ENCODE peak calls at places on chromosomes 13 and 19, in five cellular contexts. One of them, this sample, is unnamed.

GRCh38 chr13:111561091-111561778 is 240.8 kb downstream of the TEX29 start:
- DNase-seq in LNCaP clone FGC: no peak
- DNase-seq in transverse colon: no peak
- DNase-seq in left ventricle myocardium inferior: no peak
- DNase-seq in heart right ventricle: no peak
- DNase-seq in this sample: no peak

GRCh38 chr13:95296326-95296939 is 4.8 kb downstream of the ABCC4 start:
- DNase-seq in left ventricle myocardium inferior: peak
- DNase-seq in LNCaP clone FGC: no peak
- DNase-seq in transverse colon: peak
- DNase-seq in heart right ventricle: peak
- DNase-seq in this sample: peak

GRCh38 chr13:49781791-49782190 is 10.7 kb downstream of the KPNA3 start:
- DNase-seq in heart right ventricle: no peak
- DNase-seq in transverse colon: no peak
- DNase-seq in left ventricle myocardium inferior: no peak
- DNase-seq in LNCaP clone FGC: no peak
- DNase-seq in this sample: no peak

GRCh38 chr19:35721374-35721773 is 3.6 kb downstream of the KMT2B start:
- DNase-seq in transverse colon: no peak
- DNase-seq in heart right ventricle: no peak
- DNase-seq in left ventricle myocardium inferior: no peak
- DNase-seq in LNCaP clone FGC: no peak
- DNase-seq in this sample: no peak

GRCh38 chr13:100483836-100484381 is 104.7 kb downstream of the GGACT start:
- DNase-seq in transverse colon: no peak
- DNase-seq in left ventricle myocardium inferior: no peak
- DNase-seq in LNCaP clone FGC: no peak
- DNase-seq in heart right ventricle: no peak
- DNase-seq in this sample: no peak

GRCh38 chr13:39760521-39760920 is 105.1 kb downstream of the COG6 start:
- DNase-seq in left ventricle myocardium inferior: no peak
- DNase-seq in LNCaP clone FGC: no peak
- DNase-seq in heart right ventricle: no peak
- DNase-seq in transverse colon: no peak
- DNase-seq in this sample: no peak

GRCh38 chr19:49555600-49556411 is 24.6 kb downstream of the NOSIP start:
- DNase-seq in LNCaP clone FGC: no peak
- DNase-seq in transverse colon: peak
- DNase-seq in left ventricle myocardium inferior: peak
- DNase-seq in heart right ventricle: peak
- DNase-seq in this sample: peak

GRCh38 chr13:45674908-45675307 is 27.2 kb upstream of the CBY2 start:
- DNase-seq in LNCaP clone FGC: no peak
- DNase-seq in left ventricle myocardium inferior: no peak
- DNase-seq in heart right ventricle: no peak
- DNase-seq in transverse colon: no peak
- DNase-seq in this sample: no peak

GRCh38 chr19:7904074-7905020 is 670 bp downstream of the MAP2K7 start:
- DNase-seq in transverse colon: peak
- DNase-seq in heart right ventricle: no peak
- DNase-seq in left ventricle myocardium inferior: no peak
- DNase-seq in LNCaP clone FGC: no peak
- DNase-seq in this sample: no peak

GRCh38 chr19:21440321-21440720 is 43.4 kb downstream of the ZNF493 start:
- DNase-seq in LNCaP clone FGC: no peak
- DNase-seq in left ventricle myocardium inferior: no peak
- DNase-seq in transverse colon: no peak
- DNase-seq in heart right ventricle: no peak
- DNase-seq in this sample: no peak

GRCh38 chr13:48126944-48127814 is 32.3 kb upstream of the MED4 start:
- DNase-seq in transverse colon: peak
- DNase-seq in heart right ventricle: peak
- DNase-seq in LNCaP clone FGC: peak
- DNase-seq in left ventricle myocardium inferior: peak
- DNase-seq in this sample: no peak

GRCh38 chr13:50101590-50101989 is 86.3 kb downstream of the KCNRG start:
- DNase-seq in LNCaP clone FGC: no peak
- DNase-seq in transverse colon: no peak
- DNase-seq in left ventricle myocardium inferior: no peak
- DNase-seq in heart right ventricle: no peak
- DNase-seq in this sample: no peak

GRCh38 chr19:5826531-5827341 is 12.8 kb downstream of the FUT6 start:
- DNase-seq in left ventricle myocardium inferior: peak
- DNase-seq in heart right ventricle: peak
- DNase-seq in LNCaP clone FGC: no peak
- DNase-seq in transverse colon: peak
- DNase-seq in this sample: peak

GRCh38 chr19:34578751-34579150 is 97.2 kb downstream of the WTIP start:
- DNase-seq in left ventricle myocardium inferior: no peak
- DNase-seq in transverse colon: no peak
- DNase-seq in LNCaP clone FGC: no peak
- DNase-seq in heart right ventricle: no peak
- DNase-seq in this sample: no peak

GRCh38 chr19:56110515-56111448 is 10.3 kb downstream of the ZNF787 start:
- DNase-seq in heart right ventricle: peak
- DNase-seq in LNCaP clone FGC: peak
- DNase-seq in left ventricle myocardium inferior: peak
- DNase-seq in transverse colon: peak
- DNase-seq in this sample: no peak

GRCh38 chr13:20566424-20566916 is 487 bp upstream of the IFT88 start:
- DNase-seq in heart right ventricle: no peak
- DNase-seq in left ventricle myocardium inferior: no peak
- DNase-seq in transverse colon: peak
- DNase-seq in LNCaP clone FGC: peak
- DNase-seq in this sample: no peak

GRCh38 chr13:35485451-35485850 is 9.0 kb upstream of the MAB21L1 start:
- DNase-seq in left ventricle myocardium inferior: no peak
- DNase-seq in LNCaP clone FGC: no peak
- DNase-seq in transverse colon: no peak
- DNase-seq in heart right ventricle: no peak
- DNase-seq in this sample: no peak

GRCh38 chr19:48353682-48354081 is 10.1 kb downstream of the TMEM143 start:
- DNase-seq in heart right ventricle: no peak
- DNase-seq in transverse colon: no peak
- DNase-seq in left ventricle myocardium inferior: no peak
- DNase-seq in LNCaP clone FGC: no peak
- DNase-seq in this sample: no peak

GRCh38 chr13:74573654-74574053 is 439.4 kb upstream of the KLF12 start:
- DNase-seq in transverse colon: no peak
- DNase-seq in heart right ventricle: peak
- DNase-seq in left ventricle myocardium inferior: peak
- DNase-seq in LNCaP clone FGC: no peak
- DNase-seq in this sample: no peak

GRCh38 chr13:93635687-93636086 is 409.1 kb downstream of the GPC6 start:
- DNase-seq in transverse colon: no peak
- DNase-seq in LNCaP clone FGC: no peak
- DNase-seq in heart right ventricle: no peak
- DNase-seq in left ventricle myocardium inferior: no peak
- DNase-seq in this sample: no peak

GRCh38 chr13:51258612-51259358 is 36.6 kb downstream of the FAM124A start:
- DNase-seq in transverse colon: no peak
- DNase-seq in LNCaP clone FGC: no peak
- DNase-seq in left ventricle myocardium inferior: no peak
- DNase-seq in heart right ventricle: no peak
- DNase-seq in this sample: peak

GRCh38 chr13:87093399-87093798 is 577.8 kb upstream of the SLITRK5 start:
- DNase-seq in left ventricle myocardium inferior: no peak
- DNase-seq in heart right ventricle: no peak
- DNase-seq in transverse colon: no peak
- DNase-seq in LNCaP clone FGC: no peak
- DNase-seq in this sample: no peak

GRCh38 chr13:50650936-50651638 is 192.4 kb downstream of the DLEU7 start:
- DNase-seq in heart right ventricle: no peak
- DNase-seq in left ventricle myocardium inferior: no peak
- DNase-seq in transverse colon: no peak
- DNase-seq in LNCaP clone FGC: no peak
- DNase-seq in this sample: no peak

GRCh38 chr13:107743983-107744382 is 471.4 kb downstream of the LIG4 start:
- DNase-seq in heart right ventricle: no peak
- DNase-seq in transverse colon: no peak
- DNase-seq in left ventricle myocardium inferior: no peak
- DNase-seq in LNCaP clone FGC: no peak
- DNase-seq in this sample: no peak

GRCh38 chr13:110505594-110505993 is 55.9 kb downstream of the RAB20 start:
- DNase-seq in LNCaP clone FGC: no peak
- DNase-seq in heart right ventricle: no peak
- DNase-seq in left ventricle myocardium inferior: no peak
- DNase-seq in transverse colon: no peak
- DNase-seq in this sample: no peak

GRCh38 chr13:25112856-25113255 is 16.9 kb downstream of the PABPC3 start:
- DNase-seq in transverse colon: no peak
- DNase-seq in left ventricle myocardium inferior: no peak
- DNase-seq in heart right ventricle: no peak
- DNase-seq in LNCaP clone FGC: no peak
- DNase-seq in this sample: no peak

GRCh38 chr13:33918199-33918932 is 100.4 kb downstream of the RFC3 start:
- DNase-seq in LNCaP clone FGC: no peak
- DNase-seq in heart right ventricle: no peak
- DNase-seq in left ventricle myocardium inferior: no peak
- DNase-seq in transverse colon: no peak
- DNase-seq in this sample: no peak

GRCh38 chr13:72255908-72256307 is 388.9 kb upstream of the DACH1 start:
- DNase-seq in heart right ventricle: no peak
- DNase-seq in transverse colon: peak
- DNase-seq in left ventricle myocardium inferior: no peak
- DNase-seq in LNCaP clone FGC: peak
- DNase-seq in this sample: peak
- TF ChIP-seq CTCF in heart right ventricle: peak
- TF ChIP-seq CTCF in transverse colon: peak
- TF ChIP-seq CTCF in left ventricle myocardium inferior: peak
- TF ChIP-seq CTCF in LNCaP clone FGC: peak
- TF ChIP-seq CTCF in this sample: peak

DNA sequence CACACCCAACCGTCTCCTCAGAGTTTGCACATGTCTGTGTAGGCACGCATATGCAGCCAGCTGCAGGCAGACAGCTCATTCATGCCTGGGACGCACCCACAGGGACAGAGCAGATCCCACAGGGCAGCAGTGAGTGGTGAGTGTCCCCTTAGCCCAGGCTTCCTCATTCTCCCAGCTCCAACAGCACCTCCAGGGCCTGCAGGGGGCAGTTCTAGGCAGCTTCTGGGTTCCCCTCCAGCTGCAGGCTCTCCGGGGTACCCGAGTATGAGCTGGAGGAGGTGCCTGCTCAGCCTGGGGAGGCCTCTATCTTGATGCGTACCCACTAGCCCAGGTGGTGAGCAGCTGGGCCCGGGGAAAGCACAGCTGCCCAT is 1.3 kb upstream of the SHANK1 start:
- DNase-seq in left ventricle myocardium inferior: no peak
- DNase-seq in heart right ventricle: no peak
- DNase-seq in transverse colon: no peak
- DNase-seq in LNCaP clone FGC: no peak
- DNase-seq in this sample: no peak
- TF ChIP-seq CTCF in left ventricle myocardium inferior: no peak
- TF ChIP-seq CTCF in heart right ventricle: no peak
- TF ChIP-seq CTCF in transverse colon: no peak
- TF ChIP-seq CTCF in LNCaP clone FGC: no peak
- TF ChIP-seq CTCF in this sample: no peak

DNA sequence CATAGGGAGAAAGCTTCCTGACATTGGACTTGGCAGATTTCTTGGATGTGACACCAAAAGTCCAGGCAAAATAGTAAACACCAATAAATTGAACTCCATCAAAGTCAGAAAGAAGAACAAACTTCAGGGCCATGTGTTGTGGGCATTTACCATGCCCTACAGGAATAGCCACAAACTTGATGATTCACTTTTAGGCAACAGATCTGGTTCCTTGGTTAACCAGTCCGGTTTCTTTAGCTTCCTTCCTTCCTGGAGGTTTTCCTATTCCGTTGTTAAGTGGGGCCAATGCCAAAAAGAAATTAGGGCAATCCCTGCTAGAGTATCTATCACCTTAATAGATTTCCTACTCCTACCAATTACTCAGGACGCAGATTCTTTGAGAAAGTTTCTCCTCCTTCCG is 25.2 kb downstream of the IGFL1 start:
- DNase-seq in left ventricle myocardium inferior: no peak
- DNase-seq in LNCaP clone FGC: no peak
- DNase-seq in transverse colon: no peak
- DNase-seq in heart right ventricle: no peak
- DNase-seq in this sample: no peak
- TF ChIP-seq CTCF in left ventricle myocardium inferior: no peak
- TF ChIP-seq CTCF in LNCaP clone FGC: no peak
- TF ChIP-seq CTCF in transverse colon: no peak
- TF ChIP-seq CTCF in heart right ventricle: no peak
- TF ChIP-seq CTCF in this sample: no peak

DNA sequence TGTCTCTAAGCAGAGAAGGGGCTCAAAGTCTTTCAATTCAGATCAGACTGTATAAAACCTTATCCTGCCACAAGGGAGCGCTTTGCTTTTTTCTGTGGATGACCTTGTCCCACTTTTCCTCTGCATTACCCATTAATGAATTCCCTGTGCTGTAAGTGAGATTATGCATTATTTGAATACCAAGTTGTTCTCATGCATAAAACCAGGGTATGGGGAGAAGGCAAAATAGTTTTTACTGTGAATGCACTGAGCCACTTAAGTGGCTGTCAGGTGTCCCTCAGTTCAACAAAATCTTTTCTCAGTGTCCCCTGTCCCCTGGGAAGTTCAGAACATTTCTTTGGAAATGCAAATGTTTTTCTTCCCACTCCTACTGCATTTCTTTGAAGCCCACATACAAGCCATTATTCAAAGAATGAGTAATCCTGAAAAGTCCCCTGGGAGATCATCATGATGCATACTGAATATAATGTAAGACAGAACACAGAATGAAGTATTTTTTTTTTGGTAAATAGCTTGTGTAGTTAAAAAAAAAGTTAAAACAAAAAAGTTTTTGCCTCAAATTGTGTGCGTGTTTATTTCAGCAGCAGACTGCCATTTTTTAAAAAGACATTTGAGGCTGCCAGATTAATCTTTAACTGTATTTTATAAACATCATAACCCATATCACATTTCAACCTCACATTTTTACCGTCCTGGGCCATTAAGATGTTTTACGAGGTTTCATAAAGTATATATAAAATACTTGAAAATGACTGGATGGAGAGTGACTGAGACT is 506.7 kb upstream of the PCDH9 start:
- DNase-seq in LNCaP clone FGC: no peak
- DNase-seq in transverse colon: no peak
- DNase-seq in heart right ventricle: no peak
- DNase-seq in left ventricle myocardium inferior: no peak
- DNase-seq in this sample: peak
- TF ChIP-seq CTCF in LNCaP clone FGC: peak
- TF ChIP-seq CTCF in transverse colon: peak
- TF ChIP-seq CTCF in heart right ventricle: no peak
- TF ChIP-seq CTCF in left ventricle myocardium inferior: no peak
- TF ChIP-seq CTCF in this sample: peak

DNA sequence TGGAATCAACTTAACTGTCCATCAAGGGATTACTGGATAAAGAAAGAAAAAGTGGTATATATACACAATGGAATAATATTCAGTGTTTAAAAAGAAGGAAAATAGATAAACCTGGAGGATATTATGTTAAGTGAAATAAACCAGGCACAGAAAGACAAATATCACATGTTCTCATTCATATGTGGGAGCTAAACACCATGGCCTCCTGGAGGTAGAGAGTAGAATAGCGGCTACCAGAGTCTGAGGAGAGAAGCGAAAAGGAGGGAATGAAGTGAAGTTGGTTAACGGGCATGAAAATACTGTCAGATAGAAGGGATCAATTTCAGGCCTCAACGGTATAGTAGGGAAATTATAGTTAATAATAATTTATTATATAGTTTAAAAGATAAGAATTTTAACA is 147.5 kb upstream of the OBI1 start:
- DNase-seq in heart right ventricle: no peak
- DNase-seq in LNCaP clone FGC: no peak
- DNase-seq in left ventricle myocardium inferior: no peak
- DNase-seq in transverse colon: no peak
- DNase-seq in this sample: no peak
- TF ChIP-seq CTCF in heart right ventricle: peak
- TF ChIP-seq CTCF in LNCaP clone FGC: peak
- TF ChIP-seq CTCF in left ventricle myocardium inferior: peak
- TF ChIP-seq CTCF in transverse colon: peak
- TF ChIP-seq CTCF in this sample: peak

This sample was measured in neural crest cell.